ENCODE peak calls at places on chromosomes 11 and 22, in nine cellular contexts. T is GM04504; E is Calu3; D is AG09319; Y is gastrocnemius medialis; C is lower leg skin; V is ACHN; S is CD8-positive, alpha-beta memory T cell; U is stimulated activated naive CD8-positive, alpha-beta T cell treated with anti-CD3 and anti-CD28 coated beads, Interleukin-15, amount 100 ng/mL, for 72 hours. J is an unnamed sample.

GRCh38 chr11:23336961-23337360 is 476.7 kb upstream of the CCDC179 start:
- DNase-seq in V (no peak), S (no peak), D (no peak), U (no peak), T (no peak), E (no peak), Y (no peak), C (no peak), J (no peak)

GRCh38 chr11:8766043-8766992 is 83.7 kb downstream of the RPL27A start:
- DNase-seq in S (no peak), U (no peak), V (no peak), T (no peak), Y (no peak), D (no peak), E (no peak), C (no peak), J (peak; percentile 89)

GRCh38 chr11:96338910-96339703 is 3.9 kb downstream of the MAML2 start:
- DNase-seq in T (no peak), C (no peak), E (no peak), V (peak; percentile 43), S (peak; percentile 9), Y (no peak), D (no peak), U (peak; percentile 68), J (peak; percentile 69)

GRCh38 chr22:24571266-24571665 is 15.5 kb downstream of the SNRPD3 start:
- DNase-seq in E (no peak), T (no peak), C (no peak), V (no peak), U (no peak), Y (no peak), D (no peak), S (no peak), J (no peak)

GRCh38 chr11:250740-251299 is 14.0 kb downstream of the PSMD13 start:
- DNase-seq in C (peak; percentile 53), T (no peak), D (no peak), U (peak; percentile 78), E (peak; percentile 58), V (peak; percentile 52), S (peak; percentile 70), Y (peak; percentile 38), J (peak; percentile 75)

GRCh38 chr22:16954060-16954403 is 54.0 kb downstream of the GAB4 start:
- DNase-seq in T (no peak), D (no peak), C (no peak), V (no peak), E (no peak), U (no peak), Y (no peak), S (no peak), J (no peak)

GRCh38 chr22:19289475-19290161 is 1.9 kb downstream of the CLTCL1 start:
- DNase-seq in C (no peak), E (no peak), U (no peak), Y (no peak), S (peak; percentile 2), T (no peak), V (peak; percentile 76), D (no peak), J (peak; percentile 94)

GRCh38 chr11:72507050-72507449 is 72.7 kb upstream of the CLPB start:
- DNase-seq in S (no peak), V (no peak), C (no peak), T (no peak), Y (no peak), U (no peak), E (no peak), D (no peak), J (no peak)

GRCh38 chr22:32528316-32528715 is 53.7 kb downstream of the FBXO7 start:
- DNase-seq in V (no peak), U (no peak), E (no peak), S (no peak), D (no peak), C (no peak), Y (no peak), T (no peak), J (no peak)

J was measured in astrocyte of the hippocampus.